ENCODE peak calls at places on chromosomes 4 and X, in nine cellular contexts. C is heart left ventricle, Q is sigmoid colon, D is LNCaP clone FGC, V is lower leg skin, Z is A673, K is endothelial cell, B is transverse colon, P is BE2C. S is an unnamed sample.

GRCh38 chr4:48196758-48197504 is 62.9 kb upstream of the TXK start:
- DNase-seq in C (no peak), Q (no peak), D (no peak), V (no peak), Z (no peak), K (no peak), B (no peak), P (no peak), S (no peak)

GRCh38 chr4:108172780-108173598 is 4.3 kb upstream of the LEF1 start:
- DNase-seq in C (peak), Q (no peak), D (no peak), V (no peak), Z (peak), K (peak), B (peak), P (peak), S (peak)

GRCh38 chr4:156734965-156735895 is 236.4 kb downstream of the PDGFC start:
- DNase-seq in C (no peak), Q (no peak), D (no peak), V (no peak), Z (no peak), K (no peak), B (no peak), P (no peak), S (no peak)

GRCh38 chr4:30717208-30718020 is 2.8 kb upstream of the PCDH7 start:
- DNase-seq in C (peak), Q (peak), D (no peak), V (no peak), Z (peak), K (peak), B (peak), P (peak), S (peak)

GRCh38 chr4:64539234-64539849 is 130.1 kb upstream of the TECRL start:
- DNase-seq in C (peak), Q (no peak), D (peak), V (no peak), Z (peak), K (peak), B (peak), P (peak), S (no peak)

GRCh38 chrX:71366674-71367256 is 608 bp downstream of the TAF1 start:
- DNase-seq in C (peak), Q (no peak), D (no peak), V (no peak), Z (peak), K (peak), B (peak), P (peak), S (peak)

GRCh38 chr4:153643406-153644016 is 40.6 kb upstream of the TLR2 start:
- DNase-seq in C (no peak), Q (no peak), D (peak), V (no peak), Z (peak), K (no peak), B (no peak), P (no peak), S (no peak)

GRCh38 chrX:109519001-109519400 is 17.6 kb upstream of the NXT2 start:
- DNase-seq in C (no peak), Q (no peak), D (no peak), V (no peak), Z (no peak), K (no peak), B (no peak), P (no peak), S (no peak)

GRCh38 chrX:95218964-95219363 is 1465.7 kb upstream of the DIAPH2 start:
- DNase-seq in C (no peak), Q (no peak), D (no peak), V (no peak), Z (no peak), K (no peak), B (no peak), P (no peak), S (no peak)

GRCh38 chr4:10611673-10612072 is 72.9 kb downstream of the CLNK start:
- DNase-seq in C (no peak), Q (no peak), D (no peak), V (no peak), Z (no peak), K (peak), B (no peak), P (no peak), S (no peak)

GRCh38 chrX:145825896-145826295 is 8.3 kb downstream of the SLITRK2 start:
- DNase-seq in C (no peak), Q (no peak), D (no peak), V (no peak), Z (peak), K (no peak), B (no peak), P (no peak), S (no peak)

GRCh38 chr4:15691346-15692140 is 9.9 kb downstream of the FAM200B start:
- DNase-seq in C (no peak), Q (no peak), D (no peak), V (no peak), Z (peak), K (no peak), B (no peak), P (no peak), S (no peak)

GRCh38 chr4:89939464-89939863 is 44.8 kb downstream of the MMRN1 start:
- DNase-seq in C (no peak), Q (no peak), D (no peak), V (no peak), Z (no peak), K (no peak), B (no peak), P (peak), S (no peak)

GRCh38 chr4:28443786-28444412 is 1583.3 kb downstream of the STIM2 start:
- DNase-seq in C (no peak), Q (no peak), D (no peak), V (no peak), Z (no peak), K (no peak), B (no peak), P (peak), S (no peak)

GRCh38 chr4:165700855-165701254 is 172.2 kb upstream of the TLL1 start:
- DNase-seq in C (no peak), Q (no peak), D (no peak), V (no peak), Z (no peak), K (peak), B (no peak), P (no peak), S (no peak)

GRCh38 chrX:31546130-31546529 is 474.3 kb upstream of the FTHL17 start:
- DNase-seq in C (no peak), Q (no peak), D (no peak), V (no peak), Z (peak), K (no peak), B (no peak), P (no peak), S (no peak)

GRCh38 chr4:110753461-110753860 is 130.6 kb upstream of the PITX2 start:
- DNase-seq in C (no peak), Q (no peak), D (no peak), V (no peak), Z (no peak), K (no peak), B (no peak), P (no peak), S (no peak)

GRCh38 chrX:140360284-140360683 is 144.6 kb downstream of the SOX3 start:
- DNase-seq in C (no peak), Q (no peak), D (no peak), V (no peak), Z (no peak), K (no peak), B (no peak), P (no peak), S (no peak)

GRCh38 chr4:108342325-108342986 is 173.7 kb upstream of the LEF1 start:
- DNase-seq in C (no peak), Q (no peak), D (no peak), V (no peak), Z (no peak), K (no peak), B (no peak), P (no peak), S (no peak)

DNA sequence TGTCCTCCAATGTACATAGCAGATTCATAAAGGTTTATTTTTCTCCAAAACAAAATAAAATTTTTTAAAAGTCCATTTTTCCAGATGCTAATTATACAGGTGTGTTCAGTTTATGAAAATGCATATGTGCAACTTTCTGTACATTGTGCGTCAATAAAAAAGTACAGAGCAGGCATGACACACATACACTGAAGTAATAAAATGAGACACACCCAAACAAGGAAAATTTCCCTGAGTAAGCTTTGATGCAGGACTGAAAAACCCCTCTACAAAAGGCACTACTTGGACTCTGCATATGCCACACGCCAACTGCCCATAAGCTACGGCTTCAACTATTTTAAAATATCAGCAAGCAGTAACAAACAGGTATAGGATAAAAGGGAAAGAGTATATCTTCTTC is 13.8 kb downstream of the ARAP2 start:
- DNase-seq in C (no peak), Q (no peak), D (no peak), V (no peak), Z (no peak), K (no peak), B (no peak), P (no peak), S (no peak)
- TF ChIP-seq CTCF in C (no peak), Q (no peak), D (no peak), V (no peak), Z (no peak), K (no peak), B (no peak), P (no peak), S (no peak)

DNA sequence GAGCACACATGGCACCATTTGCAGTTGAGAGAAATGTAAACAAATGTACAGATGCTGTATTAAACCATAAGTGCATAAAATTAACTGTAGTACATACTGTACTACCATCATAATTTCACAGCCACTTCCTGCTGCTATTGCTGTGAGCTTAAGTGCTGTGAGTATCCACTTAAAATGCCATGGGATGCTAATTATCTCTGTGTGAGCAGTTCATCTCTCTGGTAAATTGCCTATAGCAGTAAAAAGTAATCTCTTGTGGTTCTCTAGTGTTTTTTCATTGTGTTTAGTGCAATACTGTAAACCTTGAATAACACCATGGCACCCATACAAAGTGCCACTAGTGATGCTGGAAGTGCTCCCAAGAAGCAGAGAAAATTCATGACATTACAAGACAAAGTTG is 9.9 kb upstream of the SCOC start:
- DNase-seq in C (no peak), Q (no peak), D (no peak), V (no peak), Z (peak), K (no peak), B (no peak), P (no peak), S (no peak)
- TF ChIP-seq CTCF in C (no peak), Q (no peak), D (no peak), V (no peak), Z (no peak), K (no peak), B (no peak), P (no peak), S (no peak)

DNA sequence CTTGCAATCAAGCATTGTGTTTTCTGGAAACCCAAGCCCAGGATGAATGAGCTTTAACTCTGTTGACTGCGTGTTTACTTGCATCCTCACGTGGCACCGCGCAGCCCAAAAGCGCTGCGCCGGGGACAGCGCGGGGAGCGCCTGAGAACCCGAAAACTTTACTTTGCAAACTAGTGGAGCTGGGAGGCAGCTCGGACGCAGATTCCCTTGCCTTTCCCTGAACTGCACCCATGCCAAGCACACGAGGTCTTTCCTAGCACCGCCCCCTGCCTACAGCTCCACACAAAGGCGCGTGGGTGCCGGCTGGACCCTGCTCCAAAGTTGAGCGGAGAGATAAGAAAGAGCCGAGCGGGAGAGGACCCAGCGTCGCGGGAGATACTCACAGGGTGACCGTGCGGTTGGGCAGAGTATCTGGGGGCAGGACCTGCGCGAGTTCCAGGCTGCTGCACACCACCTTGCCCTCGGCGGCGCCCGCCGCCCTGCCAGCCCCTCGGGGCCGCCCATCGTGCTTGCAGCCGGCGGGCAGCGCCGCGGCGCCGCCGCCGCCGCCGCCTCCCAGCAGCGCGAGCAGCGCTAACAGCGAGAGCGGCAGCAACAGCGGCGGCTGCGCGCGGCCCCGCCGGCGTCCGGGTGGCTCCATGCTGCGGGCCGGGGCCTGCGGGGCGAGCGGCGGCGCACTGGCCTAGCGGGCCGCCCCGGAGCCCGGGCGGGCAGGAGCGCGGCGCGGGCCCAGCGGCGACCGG is 550 bp downstream of the ADGRA3 start:
- DNase-seq in C (peak), Q (peak), D (peak), V (peak), Z (peak), K (peak), B (peak), P (peak), S (peak)
- TF ChIP-seq CTCF in C (peak), Q (no peak), D (peak), V (no peak), Z (no peak), K (no peak), B (no peak), P (peak), S (peak)

GRCh38 chr4:105453550-105454201 is 20.2 kb downstream of the PPA2 start:
- DNase-seq in C (no peak), Q (no peak), D (no peak), V (no peak), Z (no peak), K (no peak), B (no peak), P (no peak), S (no peak)
- TF ChIP-seq CTCF in C (no peak), Q (no peak), D (no peak), V (no peak), Z (peak), K (no peak), B (no peak), P (no peak), S (no peak)

S was measured in psoas muscle.